ENCODE peak calls at places on chromosome 16, in ten cellular contexts. S is AG10803, K is brain microvascular endothelial cell, F is cardiac muscle cell, Y is ovary, H is small intestine, M is adrenal gland, R is AG09309, P is fibroblast of lung, B is astrocyte of the cerebellum. W is an unnamed sample.

GRCh38 chr16:80369559-80369958 is 171.2 kb upstream of the DYNLRB2 start:
- DNase-seq in S (peak), K (peak), F (peak), Y (peak), H (peak), M (no peak), R (peak), P (peak), B (peak), W (peak)

GRCh38 chr16:51756447-51757123 is 605.5 kb upstream of the SALL1 start:
- DNase-seq in S (no peak), K (no peak), F (no peak), Y (no peak), H (no peak), M (no peak), R (no peak), P (no peak), B (no peak), W (no peak)

GRCh38 chr16:25148568-25149215 is 37.1 kb downstream of the LCMT1 start:
- DNase-seq in S (no peak), K (no peak), F (peak), Y (no peak), H (no peak), M (no peak), R (no peak), P (no peak), B (no peak), W (no peak)

GRCh38 chr16:1976951-1977874 is 4.1 kb downstream of the NOXO1 start:
- DNase-seq in S (no peak), K (no peak), F (no peak), Y (no peak), H (no peak), M (no peak), R (no peak), P (no peak), B (no peak), W (no peak)

GRCh38 chr16:57187508-57187854 is 1.4 kb downstream of the RSPRY1 start:
- DNase-seq in S (no peak), K (no peak), F (no peak), Y (no peak), H (no peak), M (no peak), R (no peak), P (no peak), B (no peak), W (no peak)

GRCh38 chr16:51545951-51546350 is 394.9 kb upstream of the SALL1 start:
- DNase-seq in S (no peak), K (no peak), F (no peak), Y (no peak), H (no peak), M (no peak), R (no peak), P (no peak), B (no peak), W (no peak)

GRCh38 chr16:75957870-75958269 is 231.6 kb upstream of the CPHXL start:
- DNase-seq in S (no peak), K (no peak), F (no peak), Y (no peak), H (no peak), M (no peak), R (no peak), P (no peak), B (no peak), W (no peak)

GRCh38 chr16:88920618-88921602 is 54.5 kb upstream of the PABPN1L start:
- DNase-seq in S (peak), K (no peak), F (no peak), Y (no peak), H (no peak), M (no peak), R (peak), P (peak), B (peak), W (no peak)

GRCh38 chr16:89636663-89637062 is 20.8 kb downstream of the CHMP1A start:
- DNase-seq in S (no peak), K (no peak), F (no peak), Y (no peak), H (no peak), M (no peak), R (no peak), P (no peak), B (no peak), W (no peak)

GRCh38 chr16:86508947-86509758 is 1.2 kb upstream of the FOXF1 start:
- DNase-seq in S (peak), K (peak), F (peak), Y (peak), H (peak), M (no peak), R (no peak), P (peak), B (peak), W (no peak)

GRCh38 chr16:88618956-88619667 is 19.3 kb upstream of the IL17C start:
- DNase-seq in S (no peak), K (no peak), F (no peak), Y (no peak), H (no peak), M (no peak), R (no peak), P (no peak), B (no peak), W (no peak)

GRCh38 chr16:11553371-11553770 is 33.3 kb downstream of the LITAF start:
- DNase-seq in S (no peak), K (no peak), F (no peak), Y (no peak), H (no peak), M (no peak), R (no peak), P (no peak), B (no peak), W (no peak)

GRCh38 chr16:3173892-3174617 is 13.9 kb upstream of the OR1F1 start:
- DNase-seq in S (no peak), K (no peak), F (peak), Y (no peak), H (no peak), M (no peak), R (no peak), P (no peak), B (no peak), W (no peak)

GRCh38 chr16:3171855-3172593 is 16.0 kb upstream of the OR1F1 start:
- DNase-seq in S (peak), K (peak), F (no peak), Y (no peak), H (no peak), M (no peak), R (no peak), P (no peak), B (no peak), W (no peak)

GRCh38 chr16:3170440-3171180 is 17.4 kb upstream of the OR1F1 start:
- DNase-seq in S (no peak), K (no peak), F (peak), Y (no peak), H (no peak), M (no peak), R (no peak), P (no peak), B (no peak), W (no peak)

GRCh38 chr16:3168706-3169105 is 19.3 kb upstream of the OR1F1 start:
- DNase-seq in S (no peak), K (no peak), F (no peak), Y (no peak), H (no peak), M (no peak), R (no peak), P (no peak), B (no peak), W (no peak)

DNA sequence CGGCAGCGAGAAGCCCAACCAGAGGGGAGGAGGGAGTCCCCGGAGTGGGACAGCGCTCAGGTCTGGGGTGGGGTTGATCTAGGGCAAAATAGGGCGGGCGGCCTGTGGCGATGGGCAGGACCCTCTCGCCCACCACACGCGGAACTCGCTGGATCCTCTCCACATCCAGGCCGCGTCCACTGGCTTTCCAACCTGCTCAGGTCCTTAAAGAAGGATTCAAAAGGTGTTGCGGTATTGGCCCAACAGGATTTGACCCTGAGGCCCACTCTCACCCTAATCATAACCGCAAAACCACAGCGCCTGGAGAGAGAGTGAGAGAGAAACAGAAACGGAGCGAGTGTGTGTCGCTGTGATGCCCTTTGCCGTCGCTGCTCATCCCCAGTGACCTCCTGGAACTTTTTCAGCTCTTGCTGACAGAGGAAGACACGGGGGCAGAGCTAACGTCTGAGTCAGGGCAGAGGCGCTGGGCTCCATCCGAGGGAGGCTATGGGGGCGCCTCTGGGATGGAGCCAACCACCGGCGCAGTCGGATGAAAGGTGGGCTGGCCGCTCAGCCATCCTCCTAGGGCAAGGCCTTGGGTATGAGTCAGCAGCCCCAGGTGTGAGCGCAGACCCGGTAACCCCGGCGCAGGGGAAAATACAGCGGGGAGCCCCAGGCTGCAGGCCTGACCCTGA is 16.7 kb upstream of the OR1F1 start:
- DNase-seq in S (no peak), K (no peak), F (no peak), Y (no peak), H (no peak), M (no peak), R (no peak), P (no peak), B (no peak), W (no peak)
- H3K4me3 ChIP-seq in S (no peak), K (no peak), F (no peak), Y (no peak), H (no peak), M (peak), R (no peak), P (no peak), B (no peak), W (no peak)

GRCh38 chr16:27748868-27749546 is 199.1 kb downstream of the KATNIP start:
- DNase-seq in S (peak), K (peak), F (peak), Y (peak), H (peak), M (peak), R (peak), P (peak), B (peak), W (no peak)

GRCh38 chr16:27743963-27744362 is 194.0 kb downstream of the KATNIP start:
- DNase-seq in S (no peak), K (no peak), F (no peak), Y (no peak), H (no peak), M (no peak), R (no peak), P (no peak), B (no peak), W (no peak)

GRCh38 chr16:27745348-27745747 is 195.4 kb downstream of the KATNIP start:
- DNase-seq in S (no peak), K (peak), F (no peak), Y (no peak), H (no peak), M (no peak), R (no peak), P (no peak), B (no peak), W (no peak)

GRCh38 chr16:27747946-27748345 is 198.0 kb downstream of the KATNIP start:
- DNase-seq in S (no peak), K (no peak), F (no peak), Y (no peak), H (no peak), M (no peak), R (no peak), P (no peak), B (no peak), W (no peak)

GRCh38 chr16:27746076-27746855 is 196.3 kb downstream of the KATNIP start:
- DNase-seq in S (no peak), K (no peak), F (no peak), Y (no peak), H (no peak), M (no peak), R (no peak), P (no peak), B (no peak), W (no peak)
- H3K4me3 ChIP-seq in S (no peak), K (no peak), F (no peak), Y (no peak), H (no peak), M (no peak), R (no peak), P (no peak), B (no peak), W (no peak)

GRCh38 chr16:48619547-48619946 is 9.6 kb upstream of the N4BP1 start:
- DNase-seq in S (no peak), K (no peak), F (no peak), Y (no peak), H (no peak), M (no peak), R (no peak), P (no peak), B (no peak), W (no peak)

GRCh38 chr16:48620445-48620844 is 10.5 kb upstream of the N4BP1 start:
- DNase-seq in S (no peak), K (no peak), F (no peak), Y (no peak), H (no peak), M (no peak), R (no peak), P (no peak), B (no peak), W (no peak)

GRCh38 chr16:48623304-48624016 is 13.5 kb upstream of the N4BP1 start:
- DNase-seq in S (peak), K (peak), F (peak), Y (peak), H (peak), M (peak), R (peak), P (peak), B (peak), W (no peak)

GRCh38 chr16:48627148-48627547 is 17.2 kb upstream of the N4BP1 start:
- DNase-seq in S (no peak), K (no peak), F (no peak), Y (no peak), H (no peak), M (no peak), R (no peak), P (no peak), B (no peak), W (no peak)

DNA sequence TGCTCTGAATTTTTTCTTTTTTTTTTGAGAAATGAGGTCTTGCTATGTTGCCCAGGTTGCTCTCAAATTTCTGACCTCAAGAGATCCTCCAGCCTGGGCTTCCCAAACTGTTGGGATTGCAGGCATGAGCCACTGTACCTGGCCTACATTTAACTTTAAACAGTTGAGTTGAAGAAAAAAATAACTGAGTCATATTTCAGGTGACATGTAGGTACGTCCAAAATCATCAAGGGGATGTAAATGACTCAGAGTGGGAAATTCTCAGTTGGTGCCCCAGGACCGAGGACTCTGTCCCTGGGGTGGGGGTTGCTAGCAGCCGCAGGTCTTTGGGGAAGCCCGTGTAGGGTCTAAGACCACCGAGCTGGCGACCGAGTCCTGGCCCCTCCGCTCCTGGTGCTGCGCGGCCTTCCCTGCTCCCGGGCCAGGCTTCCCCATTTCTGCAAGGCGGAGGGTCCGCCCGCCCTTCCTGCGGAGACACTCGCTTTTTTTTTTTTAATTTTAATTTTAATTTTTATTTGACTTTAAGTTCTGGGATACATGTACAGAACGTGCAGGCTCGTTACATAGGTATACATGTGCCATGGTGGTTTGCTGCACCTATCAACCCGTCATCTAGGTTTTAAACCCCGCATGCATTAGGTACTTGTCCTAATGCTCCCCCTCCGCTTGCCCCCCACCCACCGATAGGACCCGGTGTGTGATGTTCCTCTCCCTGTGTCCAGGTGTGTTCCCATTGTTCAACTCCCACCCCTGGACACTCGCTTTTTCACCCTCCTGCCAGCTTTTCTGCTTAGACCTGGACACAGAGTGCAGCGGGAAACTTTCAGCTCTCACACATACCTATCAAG is 12.7 kb upstream of the N4BP1 start:
- DNase-seq in S (no peak), K (no peak), F (no peak), Y (no peak), H (no peak), M (no peak), R (no peak), P (no peak), B (no peak), W (no peak)
- H3K4me3 ChIP-seq in S (peak), K (peak), F (no peak), Y (no peak), H (peak), M (no peak), R (peak), P (peak), B (peak), W (peak)

GRCh38 chr16:149024-149675 is 3.3 kb upstream of the HBZ start:
- DNase-seq in S (peak), K (peak), F (no peak), Y (no peak), H (no peak), M (no peak), R (no peak), P (peak), B (no peak), W (no peak)
- H3K4me3 ChIP-seq in S (no peak), K (no peak), F (no peak), Y (no peak), H (no peak), M (no peak), R (no peak), P (no peak), B (no peak), W (no peak)

GRCh38 chr16:67431805-67432476 is 1.0 kb downstream of the HSD11B2 start:
- DNase-seq in S (no peak), K (no peak), F (no peak), Y (no peak), H (peak), M (no peak), R (no peak), P (no peak), B (no peak), W (no peak)
- H3K4me3 ChIP-seq in S (peak), K (no peak), F (peak), Y (peak), H (peak), M (peak), R (no peak), P (peak), B (no peak), W (peak)

GRCh38 chr16:21664801-21665492 is 1.2 kb downstream of the OTOA start:
- DNase-seq in S (no peak), K (no peak), F (no peak), Y (no peak), H (no peak), M (no peak), R (no peak), P (no peak), B (no peak), W (no peak)

GRCh38 chr16:21663889-21664647 is at the start of gene OTOA:
- DNase-seq in S (no peak), K (no peak), F (peak), Y (no peak), H (no peak), M (no peak), R (no peak), P (no peak), B (no peak), W (no peak)

GRCh38 chr16:21667575-21667974 is 3.8 kb downstream of the OTOA start:
- DNase-seq in S (no peak), K (no peak), F (no peak), Y (no peak), H (no peak), M (no peak), R (no peak), P (no peak), B (no peak), W (no peak)

DNA sequence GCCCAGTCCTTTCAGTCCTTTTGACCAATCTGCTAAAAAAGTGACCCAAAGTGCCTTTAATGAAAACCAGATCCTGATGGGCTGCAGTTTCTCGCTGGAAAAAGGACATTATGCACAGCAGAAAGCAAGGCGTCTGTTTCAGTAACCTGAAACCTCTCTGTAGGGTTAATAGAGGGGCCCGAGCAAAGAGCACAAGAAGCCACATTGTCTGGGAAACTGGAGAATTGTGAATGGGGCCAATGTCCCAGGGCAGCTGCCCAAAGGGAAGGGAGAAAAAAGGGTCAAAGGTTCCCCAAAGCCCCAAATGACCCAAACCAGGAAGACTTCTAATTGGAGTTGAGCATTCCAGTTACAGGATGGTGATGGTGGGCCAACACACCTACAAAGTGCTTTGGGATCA is 3.0 kb downstream of the OTOA start:
- DNase-seq in S (no peak), K (no peak), F (no peak), Y (no peak), H (no peak), M (no peak), R (no peak), P (no peak), B (no peak), W (no peak)
- H3K4me3 ChIP-seq in S (no peak), K (no peak), F (no peak), Y (no peak), H (no peak), M (no peak), R (no peak), P (no peak), B (no peak), W (no peak)